ENCODE peak calls at places on chromosomes 3 and 15, in four cellular contexts. F is fibroblast of lung, L is AG04450, Q is activated B cell treated with CpG ODN at 0.5 μM for 24 hours. E is an unnamed sample.

GRCh38 chr3:12796171-12797123 is at the start of gene CAND2:
- DNase-seq in L (no peak), Q (peak; percentile 46), F (peak; percentile 51), E (no peak)

GRCh38 chr3:62261800-62262199 is 111.5 kb downstream of the FEZF2 start:
- DNase-seq in F (no peak), Q (no peak), L (no peak), E (no peak)

GRCh38 chr3:67196677-67197076 is 198.6 kb downstream of the KBTBD8 start:
- DNase-seq in L (no peak), F (no peak), Q (no peak), E (no peak)

GRCh38 chr3:192719964-192720363 is 7.4 kb downstream of the FGF12 start:
- DNase-seq in L (no peak), F (no peak), Q (no peak), E (no peak)

GRCh38 chr3:9955611-9956352 is 3.6 kb upstream of the PRRT3 start:
- DNase-seq in L (no peak), F (peak; percentile 47), Q (no peak), E (no peak)

GRCh38 chr3:56783644-56784451 is 17.9 kb downstream of the ARHGEF3 start:
- DNase-seq in F (peak; percentile 88), Q (peak; percentile 40), L (peak; percentile 66), E (peak; percentile 66)

GRCh38 chr3:130457681-130458080 is 59.3 kb upstream of the COL6A6 start:
- DNase-seq in Q (no peak), L (no peak), F (no peak), E (no peak)

GRCh38 chr3:171584100-171584499 is 123.9 kb upstream of the TNIK start:
- DNase-seq in Q (no peak), F (no peak), L (no peak), E (no peak)

GRCh38 chr3:125129512-125129962 is 73.7 kb upstream of the HEG1 start:
- DNase-seq in Q (no peak), F (peak; percentile 99), L (peak; percentile 96), E (peak; percentile 99)

GRCh38 chr3:112115806-112116383 is 17.2 kb downstream of the GCSAM start:
- DNase-seq in F (no peak), Q (no peak), L (no peak), E (no peak)

GRCh38 chr15:99249270-99249817 is at the start of gene TTC23:
- DNase-seq in Q (no peak), F (peak; percentile 93), L (peak; percentile 70), E (peak; percentile 56)

GRCh38 chr3:115359507-115359906 is 212.4 kb upstream of the ZBTB20 start:
- DNase-seq in Q (no peak), L (no peak), F (peak; percentile 52), E (no peak)

DNA sequence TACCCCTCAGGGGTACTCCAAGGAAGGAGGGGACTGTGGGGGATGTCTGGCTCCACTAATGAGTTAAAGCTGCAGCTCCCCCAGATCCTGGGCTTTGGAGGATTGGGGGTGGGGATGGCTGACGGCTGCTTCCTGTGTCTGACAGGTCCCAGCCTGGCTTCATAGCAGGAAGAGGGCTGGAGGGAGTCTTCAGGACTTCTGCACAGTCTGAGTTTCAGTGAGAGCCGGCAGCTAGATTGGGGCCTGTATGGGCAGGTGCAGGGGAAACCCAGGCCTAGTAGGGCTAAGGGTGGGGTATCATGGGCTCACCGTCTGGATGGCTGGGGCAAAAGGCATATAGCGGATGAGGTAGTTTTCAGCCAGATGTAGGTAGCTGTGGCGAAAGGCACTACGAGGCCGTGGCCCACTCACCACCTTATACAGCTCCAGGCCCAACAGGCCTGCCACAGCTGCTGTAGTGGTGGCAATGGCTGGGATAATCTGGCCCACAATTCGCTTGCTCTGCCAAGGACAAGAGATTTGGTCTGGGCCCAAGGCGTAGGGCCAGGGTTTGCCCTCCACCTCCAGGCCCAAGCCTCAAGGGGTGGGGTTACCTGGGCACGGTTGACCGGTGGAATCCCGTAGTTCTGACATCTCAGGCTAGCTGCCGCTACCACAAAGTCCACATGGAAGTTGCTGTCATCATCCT is 4.5 kb downstream of the INKA1 start:
- DNase-seq in F (peak; percentile 20), L (no peak), Q (no peak), E (no peak)
- TF ChIP-seq CTCF in F (no peak), L (no peak), Q (no peak), E (no peak)

GRCh38 chr15:73539726-73540125 is 93.5 kb downstream of the NPTN start:
- DNase-seq in L (no peak), F (no peak), Q (no peak), E (no peak)
- TF ChIP-seq CTCF in L (no peak), F (no peak), Q (no peak), E (no peak)

DNA sequence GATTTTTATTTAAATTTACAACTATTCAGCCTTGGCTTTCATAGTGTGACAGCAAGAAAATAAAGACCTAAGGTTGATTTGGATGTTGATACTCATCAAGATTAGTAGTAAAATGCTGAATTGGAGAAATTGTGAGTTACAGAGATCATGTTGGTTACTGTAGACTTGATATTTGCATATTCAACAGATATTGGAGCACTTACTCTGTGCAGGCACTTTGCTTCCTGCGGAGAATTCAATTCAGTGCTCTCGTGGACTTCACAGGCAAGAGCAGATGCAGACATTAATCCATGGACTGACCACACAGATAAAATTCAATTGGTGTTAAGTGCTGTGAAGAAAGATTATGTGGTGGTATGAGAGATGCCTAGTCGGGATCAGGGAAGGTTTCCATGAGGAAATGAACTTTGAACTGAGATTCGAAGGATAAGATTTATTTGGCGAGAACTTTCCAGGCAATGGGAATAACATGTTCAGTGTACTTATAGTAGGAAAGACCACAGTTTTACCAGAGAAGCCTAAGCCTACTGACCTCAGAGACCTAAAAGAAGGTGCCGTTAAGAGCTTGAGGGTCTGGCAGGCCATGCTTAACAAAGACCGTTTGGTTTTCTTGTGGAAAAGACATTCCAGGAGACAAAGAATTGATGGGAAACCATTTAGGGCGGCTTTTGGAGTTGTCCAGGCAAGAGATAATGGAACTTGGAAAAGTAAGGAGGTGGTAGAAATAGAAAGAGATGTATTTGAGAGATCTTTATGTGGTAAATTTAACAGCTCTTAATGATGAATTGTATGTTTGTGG is 4.3 kb downstream of the SELENOT start:
- DNase-seq in L (no peak), F (no peak), Q (no peak), E (no peak)
- TF ChIP-seq CTCF in L (no peak), F (no peak), Q (no peak), E (no peak)

DNA sequence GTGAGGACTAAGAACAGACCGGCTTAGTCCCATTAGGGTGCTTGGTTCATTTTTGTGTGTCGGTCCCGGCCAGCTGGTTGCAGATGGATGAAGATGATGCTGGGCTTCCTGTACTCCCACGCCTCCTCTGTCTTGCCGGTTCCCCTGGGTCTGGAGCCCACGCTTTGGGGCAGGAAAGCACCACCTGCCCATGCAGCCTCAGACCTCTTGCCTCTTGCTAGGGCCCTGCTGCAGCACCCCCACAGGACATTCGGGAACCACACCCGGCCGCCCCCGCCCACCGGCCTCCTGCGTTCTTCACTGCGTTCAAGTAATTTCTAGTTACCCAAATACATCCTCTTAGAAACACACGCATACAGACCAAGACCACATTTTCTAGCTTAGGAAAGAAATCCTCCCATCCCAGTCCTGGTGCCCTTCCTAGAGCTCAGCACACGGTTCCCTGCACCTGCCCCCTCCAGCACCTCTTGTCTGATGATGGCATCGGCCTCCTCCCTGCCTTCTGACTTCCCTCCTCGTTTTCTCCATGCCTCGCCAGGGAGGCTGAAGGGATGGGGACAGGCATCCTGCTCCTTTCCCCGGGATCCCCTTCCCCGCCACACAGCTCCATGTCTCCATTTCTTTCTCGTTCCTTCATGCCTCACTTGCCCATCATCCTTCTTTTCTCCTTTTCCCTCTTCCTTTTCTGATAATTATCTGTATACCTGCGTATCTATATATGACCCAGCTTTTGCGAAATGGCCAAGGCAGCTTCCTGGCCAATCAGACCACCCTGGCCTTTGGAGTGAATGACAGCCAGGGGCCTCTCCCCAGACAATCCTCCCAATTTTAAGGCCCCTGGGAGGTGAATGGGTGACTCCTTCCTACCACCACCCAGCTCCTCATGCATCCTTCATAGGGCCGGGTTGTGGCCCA is 30.9 kb downstream of the FAM3D start:
- DNase-seq in Q (no peak), F (no peak), L (no peak), E (no peak)
- TF ChIP-seq CTCF in Q (no peak), F (no peak), L (no peak), E (no peak)

E was measured in AG09319.